ENCODE peak calls at places on chromosomes 7 and 10, in six cellular contexts. T is uterus, Q is neuronal stem cell, E is tibial artery, Z is Peyer's patch, W is dorsolateral prefrontal cortex. F is an unnamed sample.

GRCh38 chr7:114081606-114082425 is 163.0 kb upstream of the PPP1R3A start:
- DNase-seq in T (no peak), Q (peak; percentile 39), E (no peak), Z (no peak), W (no peak), F (peak; percentile 16)

GRCh38 chr7:7830122-7830878 is 111.9 kb upstream of the RPA3 start:
- DNase-seq in T (no peak), Q (no peak), E (no peak), Z (no peak), W (no peak), F (no peak)

GRCh38 chr7:32033006-32033405 is 37.2 kb downstream of the PDE1C start:
- DNase-seq in T (no peak), Q (no peak), E (no peak), Z (no peak), W (no peak), F (no peak)

GRCh38 chr7:50647286-50647980 is 82.2 kb upstream of the DDC start:
- DNase-seq in T (no peak), Q (no peak), E (no peak), Z (no peak), W (no peak), F (no peak)

GRCh38 chr10:77478248-77478963 is 159.2 kb downstream of the KCNMA1 start:
- DNase-seq in T (no peak), Q (no peak), E (no peak), Z (no peak), W (no peak), F (no peak)

GRCh38 chr7:135575296-135575695 is 17.6 kb downstream of the NUP205 start:
- DNase-seq in T (no peak), Q (no peak), E (no peak), Z (no peak), W (no peak), F (no peak)

GRCh38 chr7:6158424-6159096 is 113.9 kb downstream of the CYTH3 start:
- DNase-seq in T (no peak), Q (no peak), E (no peak), Z (no peak), W (no peak), F (no peak)

GRCh38 chr10:132974886-132975881 is 32.8 kb upstream of the CFAP46 start:
- DNase-seq in T (no peak), Q (no peak), E (peak; percentile 10), Z (peak; percentile 29), W (peak; percentile 32), F (no peak)

GRCh38 chr7:20825555-20825954 is 38.9 kb upstream of the SP8 start:
- DNase-seq in T (no peak), Q (no peak), E (no peak), Z (no peak), W (no peak), F (no peak)

GRCh38 chr7:8162181-8162580 is 99.8 kb downstream of the ICA1 start:
- DNase-seq in T (no peak), Q (no peak), E (no peak), Z (no peak), W (no peak), F (no peak)

GRCh38 chr7:130476287-130477001 is 15.4 kb upstream of the MEST start:
- DNase-seq in T (no peak), Q (no peak), E (no peak), Z (no peak), W (no peak), F (no peak)

GRCh38 chr7:46774515-46774914 is 807.4 kb downstream of the TNS3 start:
- DNase-seq in T (no peak), Q (no peak), E (no peak), Z (no peak), W (no peak), F (no peak)

GRCh38 chr10:3053145-3053544 is 14.2 kb upstream of the PFKP start:
- DNase-seq in T (no peak), Q (no peak), E (no peak), Z (no peak), W (no peak), F (no peak)

GRCh38 chr10:45008524-45009161 is 7.9 kb downstream of the ZNF22 start:
- DNase-seq in T (no peak), Q (peak; percentile 70), E (no peak), Z (no peak), W (no peak), F (peak; percentile 64)

GRCh38 chr7:75885011-75885410 is 6.2 kb downstream of the RHBDD2 start:
- DNase-seq in T (no peak), Q (no peak), E (no peak), Z (no peak), W (no peak), F (peak; percentile 36)

GRCh38 chr10:89815049-89815853 is 113.9 kb downstream of the KIF20B start:
- DNase-seq in T (no peak), Q (no peak), E (no peak), Z (no peak), W (no peak), F (no peak)

GRCh38 chr7:47227762-47228177 is 354.1 kb downstream of the TNS3 start:
- DNase-seq in T (peak; percentile 26), Q (no peak), E (no peak), Z (no peak), W (no peak), F (no peak)

GRCh38 chr10:5550621-5551530 is 26.1 kb downstream of the CALML3 start:
- DNase-seq in T (no peak), Q (no peak), E (no peak), Z (peak; percentile 53), W (peak; percentile 35), F (no peak)

GRCh38 chr7:35241884-35242283 is 12.0 kb downstream of the TBX20 start:
- DNase-seq in T (no peak), Q (no peak), E (no peak), Z (no peak), W (no peak), F (no peak)

GRCh38 chr7:35246819-35247218 is 7.1 kb downstream of the TBX20 start:
- DNase-seq in T (no peak), Q (no peak), E (no peak), Z (no peak), W (no peak), F (no peak)

GRCh38 chr7:35241431-35241830 is 12.5 kb downstream of the TBX20 start:
- DNase-seq in T (no peak), Q (no peak), E (no peak), Z (no peak), W (no peak), F (no peak)
- H3K27ac ChIP-seq in T (no peak overlapping the region), Q (no peak overlapping the region), E (no peak overlapping the region), Z (no peak overlapping the region), W (no peak overlapping the region), F (no peak overlapping the region)

GRCh38 chr10:100349672-100350071 is 2.6 kb downstream of the SCD start:
- DNase-seq in T (no peak), Q (no peak), E (no peak), Z (no peak), W (no peak), F (no peak)
- H3K4me3 ChIP-seq in T (no peak overlapping the region), Q (peak overlapping the region; percentile 97), E (no peak overlapping the region), Z (no peak overlapping the region), W (peak overlapping the region; percentile 89), F (peak overlapping the region; percentile 4)

DNA sequence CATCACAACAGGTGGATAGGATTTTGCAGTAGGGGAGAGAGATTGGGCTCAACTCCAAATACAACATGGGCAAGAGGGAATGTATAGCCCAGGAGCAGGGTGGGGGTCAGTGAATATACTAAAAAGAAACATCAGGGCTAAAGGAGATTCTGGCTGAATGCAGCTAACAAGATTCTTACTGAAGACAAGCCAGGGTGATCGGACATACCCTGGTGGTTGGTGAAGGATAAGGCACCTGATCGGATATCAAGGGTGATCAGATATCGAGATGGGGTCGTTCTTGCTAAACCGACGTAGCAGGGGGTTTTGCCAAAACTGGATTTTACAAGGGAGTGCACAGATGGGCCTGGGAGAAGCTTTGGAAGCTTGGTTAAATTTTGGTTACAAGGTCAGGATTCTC is 34.4 kb downstream of the WIPF3 start:
- DNase-seq in T (no peak), Q (no peak), E (no peak), Z (no peak), W (no peak), F (no peak)
- H3K27me3 ChIP-seq in T (no peaks in the 10 kb centered on the region), Q (no peaks in the 10 kb centered on the region), E (no peaks in the 10 kb centered on the region), Z (no peaks in the 10 kb centered on the region), W (no peaks in the 10 kb centered on the region), F (no peaks in the 10 kb centered on the region)

DNA sequence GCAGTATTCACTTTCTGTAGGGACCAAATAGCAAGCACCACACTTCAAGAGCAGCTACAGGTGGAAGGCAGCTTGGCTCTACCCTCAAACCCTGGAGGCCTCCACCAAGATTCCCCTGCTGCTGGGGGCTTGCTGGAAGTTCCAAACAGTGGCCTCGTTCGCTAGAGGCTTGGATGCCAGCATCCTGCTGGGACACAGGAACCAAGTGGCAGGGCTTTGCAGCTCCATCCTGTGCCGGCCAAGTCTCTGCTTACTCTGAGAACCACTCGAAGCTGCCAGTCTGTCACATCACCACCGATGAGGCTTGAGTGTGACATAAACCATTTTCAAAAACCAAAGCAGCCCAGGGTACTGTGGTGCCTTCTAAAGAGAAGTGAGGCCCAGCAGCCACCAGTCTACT is 69.2 kb upstream of the UNC5B start:
- DNase-seq in T (no peak), Q (no peak), E (no peak), Z (no peak), W (no peak), F (no peak)
- H3K27ac ChIP-seq in T (no peak overlapping the region), Q (no peak overlapping the region), E (peak overlapping the region; percentile 21), Z (no peak overlapping the region), W (no peak overlapping the region), F (no peak overlapping the region)

GRCh38 chr10:28332699-28333098 is 29.8 kb upstream of the MPP7 start:
- DNase-seq in T (no peak), Q (no peak), E (no peak), Z (no peak), W (no peak), F (no peak)
- H3K4me3 ChIP-seq in T (no peak overlapping the region), Q (no peak overlapping the region), E (no peak overlapping the region), Z (peak overlapping the region; percentile 18), W (no peak overlapping the region), F (no peak overlapping the region)

DNA sequence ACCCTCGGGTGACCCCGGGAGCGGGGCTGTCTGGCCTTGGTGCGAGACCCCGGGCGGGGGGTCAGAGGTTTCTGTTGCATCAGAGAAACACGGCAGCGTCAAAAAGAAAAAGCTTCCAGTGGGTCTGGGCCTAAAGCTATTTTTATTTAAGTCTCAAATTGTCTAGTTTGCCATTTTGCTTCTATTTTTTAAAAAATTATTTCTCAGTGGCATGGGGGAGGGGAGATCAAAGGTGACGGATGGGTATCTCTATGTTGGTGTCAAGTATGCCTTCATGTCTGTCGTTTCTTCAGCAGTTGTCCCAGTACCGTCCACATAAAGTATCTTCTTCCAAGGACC is 25.9 kb upstream of the VAX1 start:
- DNase-seq in T (no peak), Q (no peak), E (no peak), Z (no peak), W (no peak), F (no peak)
- H3K27me3 ChIP-seq in T (peaks cover 31% of the 10 kb centered on the region), Q (peaks cover 42% of the 10 kb centered on the region), E (peaks cover 3% of the 10 kb centered on the region), Z (no peaks in the 10 kb centered on the region), W (peaks cover 95% of the 10 kb centered on the region), F (peaks cover 67% of the 10 kb centered on the region)

F was measured in WERI-Rb-1.